ENCODE peak calls at places on chromosomes 4 and X, in four cellular contexts. One of them, this sample, is unnamed.

GRCh38 chr4:141081921-141082381 is 51.3 kb downstream of the RNF150 start:
- DNase-seq in NCI-H524 treated with DMSO at 0.1 percent for 48 hours: no peak
- DNase-seq in amniotic stem cell: no peak
- DNase-seq in effector memory CD4-positive, alpha-beta T cell: no peak
- DNase-seq in this sample: no peak

GRCh38 chr4:167234388-167234881 is at the start of gene SPOCK3:
- DNase-seq in effector memory CD4-positive, alpha-beta T cell: no peak
- DNase-seq in amniotic stem cell: peak; percentile 49
- DNase-seq in NCI-H524 treated with DMSO at 0.1 percent for 48 hours: no peak
- DNase-seq in this sample: no peak

GRCh38 chr4:77007358-77008230 is 58.0 kb downstream of the SEPTIN11 start:
- DNase-seq in NCI-H524 treated with DMSO at 0.1 percent for 48 hours: no peak
- DNase-seq in effector memory CD4-positive, alpha-beta T cell: peak; percentile 35
- DNase-seq in amniotic stem cell: peak; percentile 55
- DNase-seq in this sample: no peak

GRCh38 chrX:55008571-55009358 is 8.6 kb downstream of the APEX2 start:
- DNase-seq in amniotic stem cell: no peak
- DNase-seq in effector memory CD4-positive, alpha-beta T cell: no peak
- DNase-seq in NCI-H524 treated with DMSO at 0.1 percent for 48 hours: no peak
- DNase-seq in this sample: no peak

GRCh38 chrX:37722595-37722994 is 37.0 kb downstream of the XK start:
- DNase-seq in NCI-H524 treated with DMSO at 0.1 percent for 48 hours: no peak
- DNase-seq in effector memory CD4-positive, alpha-beta T cell: no peak
- DNase-seq in amniotic stem cell: no peak
- DNase-seq in this sample: no peak

GRCh38 chr4:122152699-122153328 is 683 bp downstream of the BLTP1 start:
- DNase-seq in effector memory CD4-positive, alpha-beta T cell: no peak
- DNase-seq in amniotic stem cell: no peak
- DNase-seq in NCI-H524 treated with DMSO at 0.1 percent for 48 hours: no peak
- DNase-seq in this sample: peak; percentile 80

GRCh38 chr4:108453366-108453765 is 167.0 kb upstream of the RPL34 start:
- DNase-seq in NCI-H524 treated with DMSO at 0.1 percent for 48 hours: no peak
- DNase-seq in amniotic stem cell: no peak
- DNase-seq in effector memory CD4-positive, alpha-beta T cell: no peak
- DNase-seq in this sample: no peak

GRCh38 chrX:152733261-152733975 is at the start of the genes CSAG1 and MAGEA12:
- DNase-seq in NCI-H524 treated with DMSO at 0.1 percent for 48 hours: no peak
- DNase-seq in amniotic stem cell: no peak
- DNase-seq in effector memory CD4-positive, alpha-beta T cell: no peak
- DNase-seq in this sample: no peak

GRCh38 chr4:38106301-38106700 is 146.1 kb downstream of the PTTG2 start:
- DNase-seq in NCI-H524 treated with DMSO at 0.1 percent for 48 hours: no peak
- DNase-seq in amniotic stem cell: no peak
- DNase-seq in effector memory CD4-positive, alpha-beta T cell: no peak
- DNase-seq in this sample: no peak

GRCh38 chr4:6199344-6199921 is 916 bp downstream of the JAKMIP1 start:
- DNase-seq in effector memory CD4-positive, alpha-beta T cell: no peak
- DNase-seq in NCI-H524 treated with DMSO at 0.1 percent for 48 hours: no peak
- DNase-seq in amniotic stem cell: no peak
- DNase-seq in this sample: peak; percentile 42

GRCh38 chr4:2689114-2689513 is 67.0 kb downstream of the TNIP2 start:
- DNase-seq in effector memory CD4-positive, alpha-beta T cell: no peak
- DNase-seq in amniotic stem cell: no peak
- DNase-seq in NCI-H524 treated with DMSO at 0.1 percent for 48 hours: no peak
- DNase-seq in this sample: no peak

GRCh38 chr4:68948044-68948743 is 3.4 kb downstream of the UGT2A3 start:
- DNase-seq in NCI-H524 treated with DMSO at 0.1 percent for 48 hours: no peak
- DNase-seq in effector memory CD4-positive, alpha-beta T cell: no peak
- DNase-seq in amniotic stem cell: no peak
- DNase-seq in this sample: peak; percentile 47

GRCh38 chr4:89029591-89029990 is 27.4 kb downstream of the FAM13A start:
- DNase-seq in NCI-H524 treated with DMSO at 0.1 percent for 48 hours: no peak
- DNase-seq in amniotic stem cell: no peak
- DNase-seq in effector memory CD4-positive, alpha-beta T cell: no peak
- DNase-seq in this sample: no peak

GRCh38 chr4:7226464-7226863 is 34.1 kb downstream of the SORCS2 start:
- DNase-seq in NCI-H524 treated with DMSO at 0.1 percent for 48 hours: peak; percentile 95
- DNase-seq in amniotic stem cell: no peak
- DNase-seq in effector memory CD4-positive, alpha-beta T cell: no peak
- DNase-seq in this sample: no peak

GRCh38 chr4:168955674-168956073 is 54.4 kb downstream of the CBR4 start:
- DNase-seq in amniotic stem cell: no peak
- DNase-seq in NCI-H524 treated with DMSO at 0.1 percent for 48 hours: no peak
- DNase-seq in effector memory CD4-positive, alpha-beta T cell: no peak
- DNase-seq in this sample: no peak

GRCh38 chr4:6495296-6495590 is 22.8 kb upstream of the PPP2R2C start:
- DNase-seq in NCI-H524 treated with DMSO at 0.1 percent for 48 hours: no peak
- DNase-seq in amniotic stem cell: no peak
- DNase-seq in effector memory CD4-positive, alpha-beta T cell: no peak
- DNase-seq in this sample: no peak

GRCh38 chrX:103157511-103158316 is 57.2 kb upstream of the BEX4 start:
- DNase-seq in amniotic stem cell: peak; percentile 3
- DNase-seq in NCI-H524 treated with DMSO at 0.1 percent for 48 hours: peak; percentile 6
- DNase-seq in effector memory CD4-positive, alpha-beta T cell: no peak
- DNase-seq in this sample: no peak

GRCh38 chr4:21077967-21078366 is 377.7 kb downstream of the PACRGL start:
- DNase-seq in NCI-H524 treated with DMSO at 0.1 percent for 48 hours: no peak
- DNase-seq in amniotic stem cell: no peak
- DNase-seq in effector memory CD4-positive, alpha-beta T cell: no peak
- DNase-seq in this sample: no peak

GRCh38 chr4:59400334-59400733 is 1799.8 kb upstream of the ADGRL3 start:
- DNase-seq in amniotic stem cell: no peak
- DNase-seq in effector memory CD4-positive, alpha-beta T cell: no peak
- DNase-seq in NCI-H524 treated with DMSO at 0.1 percent for 48 hours: no peak
- DNase-seq in this sample: no peak

GRCh38 chr4:177728361-177729152 is 286.3 kb upstream of the AGA start:
- DNase-seq in NCI-H524 treated with DMSO at 0.1 percent for 48 hours: no peak
- DNase-seq in effector memory CD4-positive, alpha-beta T cell: no peak
- DNase-seq in amniotic stem cell: no peak
- DNase-seq in this sample: peak; percentile 49

GRCh38 chr4:82587826-82588225 is 26.0 kb upstream of the TMEM150C start:
- DNase-seq in amniotic stem cell: no peak
- DNase-seq in NCI-H524 treated with DMSO at 0.1 percent for 48 hours: no peak
- DNase-seq in effector memory CD4-positive, alpha-beta T cell: no peak
- DNase-seq in this sample: no peak

GRCh38 chr4:1809754-1810502 is 16.8 kb downstream of the FGFR3 start:
- DNase-seq in NCI-H524 treated with DMSO at 0.1 percent for 48 hours: peak; percentile 25
- DNase-seq in amniotic stem cell: no peak
- DNase-seq in effector memory CD4-positive, alpha-beta T cell: peak; percentile 25
- DNase-seq in this sample: peak; percentile 22

GRCh38 chrX:9785252-9785943 is 831 bp upstream of the SHROOM2 start:
- DNase-seq in NCI-H524 treated with DMSO at 0.1 percent for 48 hours: no peak
- DNase-seq in amniotic stem cell: no peak
- DNase-seq in effector memory CD4-positive, alpha-beta T cell: no peak
- DNase-seq in this sample: no peak

GRCh38 chr4:24793219-24794005 is 2.0 kb upstream of the SOD3 start:
- DNase-seq in amniotic stem cell: no peak
- DNase-seq in effector memory CD4-positive, alpha-beta T cell: no peak
- DNase-seq in NCI-H524 treated with DMSO at 0.1 percent for 48 hours: no peak
- DNase-seq in this sample: no peak

GRCh38 chrX:155857561-155857960 is 23.6 kb upstream of the VAMP7 start:
- DNase-seq in amniotic stem cell: no peak
- DNase-seq in effector memory CD4-positive, alpha-beta T cell: no peak
- DNase-seq in NCI-H524 treated with DMSO at 0.1 percent for 48 hours: no peak
- DNase-seq in this sample: no peak

GRCh38 chrX:147602297-147602696 is 309.4 kb upstream of the FMR1 start:
- DNase-seq in NCI-H524 treated with DMSO at 0.1 percent for 48 hours: no peak
- DNase-seq in effector memory CD4-positive, alpha-beta T cell: no peak
- DNase-seq in amniotic stem cell: no peak
- DNase-seq in this sample: no peak

GRCh38 chr4:165873298-165874071 is 448 bp downstream of the TLL1 start:
- DNase-seq in amniotic stem cell: no peak
- DNase-seq in NCI-H524 treated with DMSO at 0.1 percent for 48 hours: no peak
- DNase-seq in effector memory CD4-positive, alpha-beta T cell: no peak
- DNase-seq in this sample: peak; percentile 65

GRCh38 chr4:136103616-136104015 is 1428.7 kb downstream of the PCDH18 start:
- DNase-seq in NCI-H524 treated with DMSO at 0.1 percent for 48 hours: no peak
- DNase-seq in effector memory CD4-positive, alpha-beta T cell: no peak
- DNase-seq in amniotic stem cell: no peak
- DNase-seq in this sample: no peak

GRCh38 chrX:65688403-65688881 is 21.0 kb downstream of the MSN start:
- DNase-seq in amniotic stem cell: no peak
- DNase-seq in NCI-H524 treated with DMSO at 0.1 percent for 48 hours: no peak
- DNase-seq in effector memory CD4-positive, alpha-beta T cell: no peak
- DNase-seq in this sample: peak; percentile 61

GRCh38 chr4:138802499-138802898 is 213.1 kb upstream of the NOCT start:
- DNase-seq in amniotic stem cell: no peak
- DNase-seq in NCI-H524 treated with DMSO at 0.1 percent for 48 hours: no peak
- DNase-seq in effector memory CD4-positive, alpha-beta T cell: no peak
- DNase-seq in this sample: no peak

GRCh38 chr4:185738038-185738552 is 73.9 kb downstream of the SORBS2 start:
- DNase-seq in NCI-H524 treated with DMSO at 0.1 percent for 48 hours: no peak
- DNase-seq in amniotic stem cell: peak; percentile 21
- DNase-seq in effector memory CD4-positive, alpha-beta T cell: no peak
- DNase-seq in this sample: no peak

GRCh38 chrX:16547644-16548043 is 102.3 kb upstream of the S100G start:
- DNase-seq in effector memory CD4-positive, alpha-beta T cell: no peak
- DNase-seq in NCI-H524 treated with DMSO at 0.1 percent for 48 hours: no peak
- DNase-seq in amniotic stem cell: no peak
- DNase-seq in this sample: no peak

GRCh38 chr4:138113819-138114415 is 128.2 kb downstream of the SLC7A11 start:
- DNase-seq in effector memory CD4-positive, alpha-beta T cell: no peak
- DNase-seq in amniotic stem cell: no peak
- DNase-seq in NCI-H524 treated with DMSO at 0.1 percent for 48 hours: no peak
- DNase-seq in this sample: no peak